ENCODE peak calls at places on chromosomes 2 and 18, in six cellular contexts. One of them, this sample, is unnamed.

GRCh38 chr2:215907147-215907546 is 106.2 kb downstream of the MREG start:
- DNase-seq in HepG2: no peak
- DNase-seq in GM12878: no peak
- DNase-seq in GM12891: no peak
- DNase-seq in H1: no peak
- DNase-seq in K562: no peak
- DNase-seq in this sample: no peak

GRCh38 chr2:137157851-137158250 is 392.5 kb downstream of the THSD7B start:
- DNase-seq in HepG2: no peak
- DNase-seq in K562: no peak
- DNase-seq in GM12878: no peak
- DNase-seq in GM12891: no peak
- DNase-seq in H1: no peak
- DNase-seq in this sample: no peak

GRCh38 chr2:201830666-201831065 is 24.3 kb downstream of the CDK15 start:
- DNase-seq in K562: no peak
- DNase-seq in GM12891: no peak
- DNase-seq in HepG2: no peak
- DNase-seq in H1: no peak
- DNase-seq in GM12878: no peak
- DNase-seq in this sample: no peak

GRCh38 chr2:95337829-95338228 is 40.7 kb downstream of the KCNIP3 start:
- DNase-seq in H1: no peak
- DNase-seq in GM12891: no peak
- DNase-seq in GM12878: no peak
- DNase-seq in K562: no peak
- DNase-seq in HepG2: no peak
- DNase-seq in this sample: no peak

GRCh38 chr2:85662899-85663683 is 4.9 kb downstream of the SFTPB start:
- DNase-seq in GM12891: no peak
- DNase-seq in H1: peak
- DNase-seq in HepG2: peak
- DNase-seq in K562: peak
- DNase-seq in GM12878: no peak
- DNase-seq in this sample: no peak

GRCh38 chr2:126784636-126785035 is 114.1 kb upstream of the TEX51 start:
- DNase-seq in GM12891: no peak
- DNase-seq in K562: no peak
- DNase-seq in GM12878: no peak
- DNase-seq in H1: no peak
- DNase-seq in HepG2: no peak
- DNase-seq in this sample: no peak

GRCh38 chr2:233822781-233823730 is 31.3 kb downstream of the HJURP start:
- DNase-seq in K562: no peak
- DNase-seq in GM12891: no peak
- DNase-seq in GM12878: no peak
- DNase-seq in HepG2: no peak
- DNase-seq in H1: no peak
- DNase-seq in this sample: no peak

GRCh38 chr2:126614529-126615279 is 41.3 kb upstream of the GYPC start:
- DNase-seq in HepG2: no peak
- DNase-seq in GM12878: no peak
- DNase-seq in H1: no peak
- DNase-seq in GM12891: no peak
- DNase-seq in K562: no peak
- DNase-seq in this sample: no peak

GRCh38 chr2:98479959-98480524 is 35.4 kb downstream of the INPP4A start:
- DNase-seq in GM12891: no peak
- DNase-seq in GM12878: no peak
- DNase-seq in H1: no peak
- DNase-seq in HepG2: no peak
- DNase-seq in K562: no peak
- DNase-seq in this sample: no peak

GRCh38 chr2:216694826-216695217 is 527 bp downstream of the IGFBP5 start:
- DNase-seq in GM12878: no peak
- DNase-seq in K562: no peak
- DNase-seq in H1: no peak
- DNase-seq in GM12891: no peak
- DNase-seq in HepG2: no peak
- DNase-seq in this sample: no peak

GRCh38 chr2:10256525-10257031 is 46.1 kb upstream of the HPCAL1 start:
- DNase-seq in K562: no peak
- DNase-seq in GM12878: no peak
- DNase-seq in HepG2: no peak
- DNase-seq in GM12891: no peak
- DNase-seq in H1: no peak
- DNase-seq in this sample: no peak

GRCh38 chr2:218895326-218895725 is 14.7 kb downstream of the WNT10A start:
- DNase-seq in GM12878: no peak
- DNase-seq in HepG2: no peak
- DNase-seq in K562: no peak
- DNase-seq in GM12891: peak
- DNase-seq in H1: no peak
- DNase-seq in this sample: no peak

GRCh38 chr2:1981421-1981820 is 237.1 kb upstream of the PXDN start:
- DNase-seq in H1: no peak
- DNase-seq in GM12878: no peak
- DNase-seq in GM12891: no peak
- DNase-seq in HepG2: no peak
- DNase-seq in K562: no peak
- DNase-seq in this sample: no peak

GRCh38 chr2:128467321-128467901 is 148.7 kb upstream of the HS6ST1 start:
- DNase-seq in GM12891: no peak
- DNase-seq in H1: no peak
- DNase-seq in K562: no peak
- DNase-seq in GM12878: no peak
- DNase-seq in HepG2: no peak
- DNase-seq in this sample: no peak

GRCh38 chr2:178419123-178419522 is 31.9 kb downstream of the PRKRA start:
- DNase-seq in H1: no peak
- DNase-seq in K562: no peak
- DNase-seq in GM12891: no peak
- DNase-seq in GM12878: no peak
- DNase-seq in HepG2: no peak
- DNase-seq in this sample: no peak

GRCh38 chr18:32243358-32243757 is 53.5 kb downstream of the MEP1B start:
- DNase-seq in HepG2: no peak
- DNase-seq in GM12891: no peak
- DNase-seq in H1: no peak
- DNase-seq in GM12878: no peak
- DNase-seq in K562: no peak
- DNase-seq in this sample: no peak

GRCh38 chr2:39684495-39684894 is 18.8 kb downstream of the TMEM178A start:
- DNase-seq in GM12891: no peak
- DNase-seq in K562: peak
- DNase-seq in H1: no peak
- DNase-seq in GM12878: no peak
- DNase-seq in HepG2: no peak
- DNase-seq in this sample: no peak

GRCh38 chr2:43340945-43341356 is 114.5 kb upstream of the ZFP36L2 start:
- DNase-seq in GM12878: no peak
- DNase-seq in HepG2: no peak
- DNase-seq in K562: no peak
- DNase-seq in GM12891: no peak
- DNase-seq in H1: no peak
- DNase-seq in this sample: no peak

GRCh38 chr18:63578357-63578958 is 8.7 kb upstream of the SERPINB13 start:
- DNase-seq in GM12891: no peak
- DNase-seq in HepG2: peak
- DNase-seq in H1: no peak
- DNase-seq in GM12878: no peak
- DNase-seq in K562: peak
- DNase-seq in this sample: no peak

GRCh38 chr2:239605409-239605808 is 204.6 kb upstream of the HDAC4 start:
- DNase-seq in HepG2: no peak
- DNase-seq in GM12878: no peak
- DNase-seq in K562: no peak
- DNase-seq in H1: no peak
- DNase-seq in GM12891: no peak
- DNase-seq in this sample: no peak

GRCh38 chr2:135189148-135189547 is 137.1 kb downstream of the RAB3GAP1 start:
- DNase-seq in HepG2: no peak
- DNase-seq in GM12891: no peak
- DNase-seq in GM12878: no peak
- DNase-seq in K562: no peak
- DNase-seq in H1: no peak
- DNase-seq in this sample: no peak

GRCh38 chr2:60882971-60883753 is 1.8 kb downstream of the REL start:
- DNase-seq in GM12891: no peak
- DNase-seq in K562: peak
- DNase-seq in H1: no peak
- DNase-seq in GM12878: peak
- DNase-seq in HepG2: no peak
- DNase-seq in this sample: no peak

GRCh38 chr2:168336786-168337388 is 89.5 kb upstream of the STK39 start:
- DNase-seq in H1: peak
- DNase-seq in GM12878: no peak
- DNase-seq in K562: peak
- DNase-seq in GM12891: no peak
- DNase-seq in HepG2: peak
- DNase-seq in this sample: no peak

GRCh38 chr18:59264651-59265245 is 8.5 kb downstream of the RAX start:
- DNase-seq in GM12891: no peak
- DNase-seq in HepG2: no peak
- DNase-seq in K562: no peak
- DNase-seq in GM12878: no peak
- DNase-seq in H1: no peak
- DNase-seq in this sample: no peak

GRCh38 chr2:177246000-177246399 is 18.5 kb downstream of the NFE2L2 start:
- DNase-seq in GM12891: no peak
- DNase-seq in GM12878: no peak
- DNase-seq in K562: no peak
- DNase-seq in H1: no peak
- DNase-seq in HepG2: no peak
- DNase-seq in this sample: no peak

GRCh38 chr18:48634975-48635374 is 96.1 kb downstream of the CTIF start:
- DNase-seq in GM12891: no peak
- DNase-seq in HepG2: peak
- DNase-seq in K562: no peak
- DNase-seq in GM12878: no peak
- DNase-seq in H1: no peak
- DNase-seq in this sample: no peak

GRCh38 chr2:238060096-238060541 is 682 bp upstream of the SCLY start:
- DNase-seq in H1: no peak
- DNase-seq in HepG2: no peak
- DNase-seq in GM12878: no peak
- DNase-seq in GM12891: no peak
- DNase-seq in K562: no peak
- DNase-seq in this sample: no peak

DNA sequence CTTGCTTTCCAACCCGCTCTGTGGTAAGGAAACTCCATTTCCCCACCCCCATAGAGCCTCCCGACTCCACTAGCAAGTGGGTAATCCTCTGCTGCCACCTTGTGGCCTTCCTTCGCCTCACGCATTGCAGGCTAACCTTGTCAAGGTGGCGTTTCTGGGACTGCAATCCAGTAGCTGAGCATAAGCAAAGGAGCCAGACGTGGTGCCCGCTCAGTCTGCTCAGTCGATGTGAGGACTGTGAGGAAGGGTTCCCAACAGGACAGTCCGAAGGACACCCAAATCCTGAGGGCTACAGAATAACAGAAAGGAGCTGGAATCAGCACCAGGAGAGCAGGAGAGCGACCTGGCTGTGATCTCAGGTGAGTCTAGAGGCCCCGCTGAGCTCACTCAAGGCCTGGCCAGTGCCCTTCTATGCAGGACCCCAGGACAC is 144.2 kb downstream of the SUCLG1 start:
- DNase-seq in K562: peak
- DNase-seq in GM12878: peak
- DNase-seq in H1: peak
- DNase-seq in HepG2: peak
- DNase-seq in GM12891: peak
- DNase-seq in this sample: peak
- TF ChIP-seq TAF1 in K562: no peak
- TF ChIP-seq TAF1 in GM12878: no peak
- TF ChIP-seq TAF1 in H1: no peak
- TF ChIP-seq TAF1 in HepG2: no peak
- TF ChIP-seq TAF1 in GM12891: no peak
- TF ChIP-seq TAF1 in this sample: no peak

GRCh38 chr2:227406177-227407031 is 18.7 kb upstream of the SCYGR1 start:
- DNase-seq in K562: peak
- DNase-seq in GM12878: no peak
- DNase-seq in HepG2: peak
- DNase-seq in H1: peak
- DNase-seq in GM12891: no peak
- DNase-seq in this sample: no peak
- TF ChIP-seq POLR2A in K562: no peak
- TF ChIP-seq POLR2A in GM12878: no peak
- TF ChIP-seq POLR2A in HepG2: peak
- TF ChIP-seq POLR2A in H1: no peak
- TF ChIP-seq POLR2A in GM12891: no peak
- TF ChIP-seq POLR2A in this sample: no peak

GRCh38 chr18:36099311-36099710 is 29.8 kb downstream of the SLC39A6 start:
- DNase-seq in K562: no peak
- DNase-seq in GM12878: no peak
- DNase-seq in HepG2: no peak
- DNase-seq in GM12891: no peak
- DNase-seq in H1: no peak
- DNase-seq in this sample: no peak

GRCh38 chr18:36096955-36097354 is 29.6 kb upstream of the RPRD1A start:
- DNase-seq in K562: no peak
- DNase-seq in GM12878: no peak
- DNase-seq in HepG2: no peak
- DNase-seq in GM12891: no peak
- DNase-seq in H1: no peak
- DNase-seq in this sample: no peak

GRCh38 chr18:36095936-36096519 is 28.7 kb upstream of the RPRD1A start:
- DNase-seq in H1: no peak
- DNase-seq in GM12878: no peak
- DNase-seq in GM12891: no peak
- DNase-seq in K562: peak
- DNase-seq in HepG2: peak
- DNase-seq in this sample: no peak

GRCh38 chr18:36089001-36089400 is 21.6 kb upstream of the RPRD1A start:
- DNase-seq in HepG2: no peak
- DNase-seq in GM12891: no peak
- DNase-seq in H1: no peak
- DNase-seq in K562: no peak
- DNase-seq in GM12878: no peak
- DNase-seq in this sample: no peak

DNA sequence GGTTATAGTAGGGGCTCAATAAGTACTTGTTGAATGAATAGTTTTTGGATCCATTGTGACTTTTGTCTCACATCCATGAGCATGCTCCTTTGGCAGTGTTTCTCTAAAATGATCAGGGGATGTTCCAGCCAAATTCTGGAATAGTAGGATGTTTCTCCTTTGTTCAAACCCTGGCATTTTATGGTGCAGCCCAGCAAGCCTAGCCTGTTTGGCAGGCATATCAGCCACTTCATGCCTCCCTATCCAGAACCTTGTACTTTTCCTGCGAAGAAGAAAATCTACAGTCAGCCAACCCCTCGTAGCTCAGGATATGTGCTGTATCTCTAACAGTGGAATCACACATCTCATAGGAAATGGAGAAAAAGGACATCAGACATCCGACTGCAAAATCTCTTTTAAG is 27.1 kb upstream of the RPRD1A start:
- DNase-seq in GM12878: no peak
- DNase-seq in K562: no peak
- DNase-seq in HepG2: no peak
- DNase-seq in H1: no peak
- DNase-seq in GM12891: no peak
- DNase-seq in this sample: no peak
- TF ChIP-seq POLR2AphosphoS5 in GM12878: no peak
- TF ChIP-seq POLR2AphosphoS5 in K562: no peak
- TF ChIP-seq POLR2AphosphoS5 in HepG2: no peak
- TF ChIP-seq POLR2AphosphoS5 in H1: no peak
- TF ChIP-seq POLR2AphosphoS5 in GM12891: no peak
- TF ChIP-seq POLR2AphosphoS5 in this sample: no peak

GRCh38 chr2:73907840-73908452 is 15.1 kb downstream of the ACTG2 start:
- DNase-seq in H1: peak
- DNase-seq in GM12891: no peak
- DNase-seq in K562: peak
- DNase-seq in HepG2: peak
- DNase-seq in GM12878: peak
- DNase-seq in this sample: peak
- TF ChIP-seq TAF1 in H1: no peak
- TF ChIP-seq TAF1 in GM12891: no peak
- TF ChIP-seq TAF1 in K562: no peak
- TF ChIP-seq TAF1 in HepG2: no peak
- TF ChIP-seq TAF1 in GM12878: no peak
- TF ChIP-seq TAF1 in this sample: no peak